ENCODE peak calls at places on chromosomes 13 and 19, in nine cellular contexts. One of them, this sample, is unnamed.

GRCh38 chr19:42202290-42202867 is 15.1 kb downstream of the DEDD2 start:
- DNase-seq in NCI-H1105 treated with DMSO at 0.1 percent for 48 hours: no peak
- DNase-seq in AML-193: no peak
- DNase-seq in NCI-H2029: no peak
- DNase-seq in activated naive CD4-positive, alpha-beta T cell treated with anti-CD3 and anti-CD28 coated beads, Interleukin-2, amount 10 ng/mL, durations not matched to agents 7 days and 5 days: no peak
- DNase-seq in BJ: no peak
- DNase-seq in naive thymus-derived CD8-positive, alpha-beta T cell: no peak
- DNase-seq in fibroblast of lung: no peak
- DNase-seq in glomerular endothelial cell: no peak
- DNase-seq in this sample: no peak

GRCh38 chr19:45187421-45188100 is 9.0 kb downstream of the BLOC1S3 start:
- DNase-seq in NCI-H1105 treated with DMSO at 0.1 percent for 48 hours: peak
- DNase-seq in AML-193: peak
- DNase-seq in NCI-H2029: peak
- DNase-seq in activated naive CD4-positive, alpha-beta T cell treated with anti-CD3 and anti-CD28 coated beads, Interleukin-2, amount 10 ng/mL, durations not matched to agents 7 days and 5 days: peak
- DNase-seq in BJ: no peak
- DNase-seq in naive thymus-derived CD8-positive, alpha-beta T cell: peak
- DNase-seq in fibroblast of lung: no peak
- DNase-seq in glomerular endothelial cell: no peak
- DNase-seq in this sample: no peak

GRCh38 chr19:45478454-45479238 is 10.8 kb downstream of the FOSB start:
- DNase-seq in NCI-H1105 treated with DMSO at 0.1 percent for 48 hours: peak
- DNase-seq in AML-193: peak
- DNase-seq in NCI-H2029: peak
- DNase-seq in activated naive CD4-positive, alpha-beta T cell treated with anti-CD3 and anti-CD28 coated beads, Interleukin-2, amount 10 ng/mL, durations not matched to agents 7 days and 5 days: peak
- DNase-seq in BJ: no peak
- DNase-seq in naive thymus-derived CD8-positive, alpha-beta T cell: peak
- DNase-seq in fibroblast of lung: peak
- DNase-seq in glomerular endothelial cell: no peak
- DNase-seq in this sample: peak

GRCh38 chr13:49171358-49171757 is 48.8 kb upstream of the MLNR start:
- DNase-seq in NCI-H1105 treated with DMSO at 0.1 percent for 48 hours: no peak
- DNase-seq in AML-193: no peak
- DNase-seq in NCI-H2029: no peak
- DNase-seq in activated naive CD4-positive, alpha-beta T cell treated with anti-CD3 and anti-CD28 coated beads, Interleukin-2, amount 10 ng/mL, durations not matched to agents 7 days and 5 days: no peak
- DNase-seq in BJ: no peak
- DNase-seq in naive thymus-derived CD8-positive, alpha-beta T cell: no peak
- DNase-seq in fibroblast of lung: no peak
- DNase-seq in glomerular endothelial cell: no peak
- DNase-seq in this sample: no peak

GRCh38 chr19:31282346-31282745 is 66.9 kb downstream of the TSHZ3 start:
- DNase-seq in NCI-H1105 treated with DMSO at 0.1 percent for 48 hours: no peak
- DNase-seq in AML-193: no peak
- DNase-seq in NCI-H2029: no peak
- DNase-seq in activated naive CD4-positive, alpha-beta T cell treated with anti-CD3 and anti-CD28 coated beads, Interleukin-2, amount 10 ng/mL, durations not matched to agents 7 days and 5 days: no peak
- DNase-seq in BJ: no peak
- DNase-seq in naive thymus-derived CD8-positive, alpha-beta T cell: no peak
- DNase-seq in fibroblast of lung: no peak
- DNase-seq in glomerular endothelial cell: no peak
- DNase-seq in this sample: no peak

GRCh38 chr19:13401388-13401787 is 104.9 kb downstream of the CACNA1A start:
- DNase-seq in NCI-H1105 treated with DMSO at 0.1 percent for 48 hours: no peak
- DNase-seq in AML-193: no peak
- DNase-seq in NCI-H2029: peak
- DNase-seq in activated naive CD4-positive, alpha-beta T cell treated with anti-CD3 and anti-CD28 coated beads, Interleukin-2, amount 10 ng/mL, durations not matched to agents 7 days and 5 days: no peak
- DNase-seq in BJ: no peak
- DNase-seq in naive thymus-derived CD8-positive, alpha-beta T cell: no peak
- DNase-seq in fibroblast of lung: peak
- DNase-seq in glomerular endothelial cell: no peak
- DNase-seq in this sample: peak

GRCh38 chr19:48513289-48514122 is 1.9 kb upstream of the LMTK3 start:
- DNase-seq in NCI-H1105 treated with DMSO at 0.1 percent for 48 hours: peak
- DNase-seq in AML-193: peak
- DNase-seq in NCI-H2029: peak
- DNase-seq in activated naive CD4-positive, alpha-beta T cell treated with anti-CD3 and anti-CD28 coated beads, Interleukin-2, amount 10 ng/mL, durations not matched to agents 7 days and 5 days: peak
- DNase-seq in BJ: no peak
- DNase-seq in naive thymus-derived CD8-positive, alpha-beta T cell: peak
- DNase-seq in fibroblast of lung: peak
- DNase-seq in glomerular endothelial cell: no peak
- DNase-seq in this sample: peak

GRCh38 chr13:113981201-113981605 is 7.3 kb upstream of the C13orf46 start:
- DNase-seq in NCI-H1105 treated with DMSO at 0.1 percent for 48 hours: peak
- DNase-seq in AML-193: no peak
- DNase-seq in NCI-H2029: peak
- DNase-seq in activated naive CD4-positive, alpha-beta T cell treated with anti-CD3 and anti-CD28 coated beads, Interleukin-2, amount 10 ng/mL, durations not matched to agents 7 days and 5 days: no peak
- DNase-seq in BJ: no peak
- DNase-seq in naive thymus-derived CD8-positive, alpha-beta T cell: no peak
- DNase-seq in fibroblast of lung: no peak
- DNase-seq in glomerular endothelial cell: no peak
- DNase-seq in this sample: peak

GRCh38 chr19:42255766-42256750 is 1.1 kb upstream of the ERF start:
- DNase-seq in NCI-H1105 treated with DMSO at 0.1 percent for 48 hours: peak
- DNase-seq in AML-193: no peak
- DNase-seq in NCI-H2029: no peak
- DNase-seq in activated naive CD4-positive, alpha-beta T cell treated with anti-CD3 and anti-CD28 coated beads, Interleukin-2, amount 10 ng/mL, durations not matched to agents 7 days and 5 days: peak
- DNase-seq in BJ: no peak
- DNase-seq in naive thymus-derived CD8-positive, alpha-beta T cell: no peak
- DNase-seq in fibroblast of lung: peak
- DNase-seq in glomerular endothelial cell: no peak
- DNase-seq in this sample: no peak

GRCh38 chr19:46428278-46429141 is at the start of gene PNMA8C:
- DNase-seq in NCI-H1105 treated with DMSO at 0.1 percent for 48 hours: peak
- DNase-seq in AML-193: no peak
- DNase-seq in NCI-H2029: peak
- DNase-seq in activated naive CD4-positive, alpha-beta T cell treated with anti-CD3 and anti-CD28 coated beads, Interleukin-2, amount 10 ng/mL, durations not matched to agents 7 days and 5 days: peak
- DNase-seq in BJ: no peak
- DNase-seq in naive thymus-derived CD8-positive, alpha-beta T cell: peak
- DNase-seq in fibroblast of lung: peak
- DNase-seq in glomerular endothelial cell: no peak
- DNase-seq in this sample: no peak

This sample was measured in bronchial epithelial cell.